ENCODE peak calls at places on chromosomes 4 and X, in four cellular contexts. C is foreskin fibroblast; X is central memory CD4-positive, alpha-beta T cell; P is body of pancreas. I is an unnamed sample.

GRCh38 chr4:38133711-38134480 is 173.7 kb downstream of the PTTG2 start:
- DNase-seq in C (no peak), X (no peak), P (peak), I (no peak)

GRCh38 chr4:168321006-168321405 is 2.5 kb upstream of the DDX60 start:
- DNase-seq in C (no peak), X (no peak), P (no peak), I (no peak)

GRCh38 chr4:124711469-124712416 is 789 bp downstream of the ANKRD50 start:
- DNase-seq in C (peak), X (peak), P (peak), I (peak)

GRCh38 chrX:32804034-32804433 is 407.3 kb downstream of the DMD start:
- DNase-seq in C (no peak), X (no peak), P (no peak), I (no peak)

GRCh38 chrX:96081891-96082290 is 602.8 kb upstream of the DIAPH2 start:
- DNase-seq in C (no peak), X (no peak), P (no peak), I (no peak)

GRCh38 chrX:47174376-47174775 is 19.3 kb upstream of the UBA1 start:
- DNase-seq in C (no peak), X (no peak), P (no peak), I (no peak)

GRCh38 chr4:130035391-130035790 is 939.4 kb downstream of the C4orf33 start:
- DNase-seq in C (no peak), X (no peak), P (no peak), I (no peak)

GRCh38 chr4:68963389-68963788 is 11.8 kb upstream of the UGT2A3 start:
- DNase-seq in C (no peak), X (no peak), P (peak), I (no peak)

GRCh38 chr4:175469519-175469918 is 342.5 kb downstream of the GPM6A start:
- DNase-seq in C (peak), X (no peak), P (no peak), I (no peak)

GRCh38 chrX:130174051-130174704 is 2.4 kb downstream of the RAB33A start:
- DNase-seq in C (peak), X (no peak), P (no peak), I (no peak)

GRCh38 chr4:104501290-104501689 is 6.6 kb upstream of the CXXC4 start:
- DNase-seq in C (no peak), X (no peak), P (no peak), I (no peak)

GRCh38 chrX:76148011-76148665 is 24.7 kb upstream of the PBDC1 start:
- DNase-seq in C (peak), X (no peak), P (peak), I (no peak)

GRCh38 chrX:107677501-107677901 is 49.2 kb downstream of the PRPS1 start:
- DNase-seq in C (no peak), X (no peak), P (no peak), I (no peak)

GRCh38 chr4:145482209-145483021 is 762 bp downstream of the SMAD1 start:
- DNase-seq in C (peak), X (no peak), P (peak), I (peak)

GRCh38 chr4:184193556-184194525 is 23.8 kb downstream of the ENPP6 start:
- DNase-seq in C (no peak), X (no peak), P (no peak), I (no peak)

GRCh38 chrX:4182010-4182806 is 468.8 kb upstream of the PRKX start:
- DNase-seq in C (no peak), X (no peak), P (no peak), I (no peak)

GRCh38 chr4:150305995-150306394 is 227.8 kb downstream of the DCLK2 start:
- DNase-seq in C (peak), X (no peak), P (no peak), I (no peak)

GRCh38 chrX:153671589-153672530 is 1.8 kb downstream of the PNCK start:
- DNase-seq in C (no peak), X (no peak), P (no peak), I (no peak)

GRCh38 chr4:1081689-1082040 is 31.7 kb downstream of the RNF212 start:
- DNase-seq in C (peak), X (no peak), P (no peak), I (no peak)

GRCh38 chr4:153211986-153212720 is 7.9 kb downstream of the TRIM2 start:
- DNase-seq in C (peak), X (no peak), P (no peak), I (no peak)

GRCh38 chr4:164771088-164771487 is 17.2 kb downstream of the SMIM31 start:
- DNase-seq in C (no peak), X (no peak), P (no peak), I (no peak)

GRCh38 chr4:10095296-10095991 is 21.2 kb downstream of the WDR1 start:
- DNase-seq in C (no peak), X (no peak), P (no peak), I (no peak)

GRCh38 chr4:110824344-110824743 is 201.5 kb upstream of the PITX2 start:
- DNase-seq in C (no peak), X (no peak), P (no peak), I (no peak)

I was measured in naive B cell.